ENCODE peak calls at places on chromosomes 5 and 9, in eight cellular contexts. One of them, this sample, is unnamed.

GRCh38 chr5:83848928-83849327 is 128.3 kb upstream of the HAPLN1 start:
- DNase-seq in NCI-H1092 treated with DMSO at 0.1 percent for 48 hours: no peak
- DNase-seq in HTR-8/SVneo: no peak
- DNase-seq in GM04503: no peak
- DNase-seq in choroid plexus epithelial cell: no peak
- DNase-seq in neural progenitor cell: no peak
- DNase-seq in stimulated activated CD4-positive, alpha-beta T cell treated with anti-CD3 and anti-CD28 coated beads, Interleukin-12 subunit alpha, Interleukin-12 subunit beta, amount 100 ng/mL, for 4 hours: no peak
- DNase-seq in thoracic aorta: no peak
- DNase-seq in this sample: no peak

GRCh38 chr5:173714551-173715428 is 98.3 kb upstream of the BOD1 start:
- DNase-seq in GM04503: peak; percentile 70
- DNase-seq in HTR-8/SVneo: peak; percentile 68
- DNase-seq in thoracic aorta: no peak
- DNase-seq in neural progenitor cell: no peak
- DNase-seq in NCI-H1092 treated with DMSO at 0.1 percent for 48 hours: no peak
- DNase-seq in stimulated activated CD4-positive, alpha-beta T cell treated with anti-CD3 and anti-CD28 coated beads, Interleukin-12 subunit alpha, Interleukin-12 subunit beta, amount 100 ng/mL, for 4 hours: no peak
- DNase-seq in choroid plexus epithelial cell: peak; percentile 75
- DNase-seq in this sample: no peak

GRCh38 chr5:20678814-20679298 is 690.9 kb upstream of the CDH18 start:
- DNase-seq in GM04503: peak; percentile 3
- DNase-seq in neural progenitor cell: no peak
- DNase-seq in choroid plexus epithelial cell: peak; percentile 95
- DNase-seq in HTR-8/SVneo: peak; percentile 17
- DNase-seq in stimulated activated CD4-positive, alpha-beta T cell treated with anti-CD3 and anti-CD28 coated beads, Interleukin-12 subunit alpha, Interleukin-12 subunit beta, amount 100 ng/mL, for 4 hours: no peak
- DNase-seq in thoracic aorta: no peak
- DNase-seq in NCI-H1092 treated with DMSO at 0.1 percent for 48 hours: no peak
- DNase-seq in this sample: no peak

GRCh38 chr5:16539169-16539666 is 73.6 kb upstream of the ZNF622 start:
- DNase-seq in stimulated activated CD4-positive, alpha-beta T cell treated with anti-CD3 and anti-CD28 coated beads, Interleukin-12 subunit alpha, Interleukin-12 subunit beta, amount 100 ng/mL, for 4 hours: no peak
- DNase-seq in thoracic aorta: peak; percentile 31
- DNase-seq in GM04503: peak; percentile 87
- DNase-seq in HTR-8/SVneo: peak; percentile 46
- DNase-seq in choroid plexus epithelial cell: peak; percentile 84
- DNase-seq in NCI-H1092 treated with DMSO at 0.1 percent for 48 hours: no peak
- DNase-seq in neural progenitor cell: no peak
- DNase-seq in this sample: no peak

GRCh38 chr5:61327761-61328753 is 4.0 kb upstream of the ZSWIM6 start:
- DNase-seq in neural progenitor cell: no peak
- DNase-seq in NCI-H1092 treated with DMSO at 0.1 percent for 48 hours: no peak
- DNase-seq in choroid plexus epithelial cell: peak; percentile 92
- DNase-seq in HTR-8/SVneo: no peak
- DNase-seq in thoracic aorta: no peak
- DNase-seq in stimulated activated CD4-positive, alpha-beta T cell treated with anti-CD3 and anti-CD28 coated beads, Interleukin-12 subunit alpha, Interleukin-12 subunit beta, amount 100 ng/mL, for 4 hours: no peak
- DNase-seq in GM04503: peak; percentile 62
- DNase-seq in this sample: no peak

GRCh38 chr5:156481741-156482140 is 154.8 kb downstream of the SGCD start:
- DNase-seq in stimulated activated CD4-positive, alpha-beta T cell treated with anti-CD3 and anti-CD28 coated beads, Interleukin-12 subunit alpha, Interleukin-12 subunit beta, amount 100 ng/mL, for 4 hours: no peak
- DNase-seq in neural progenitor cell: no peak
- DNase-seq in GM04503: no peak
- DNase-seq in thoracic aorta: no peak
- DNase-seq in NCI-H1092 treated with DMSO at 0.1 percent for 48 hours: no peak
- DNase-seq in HTR-8/SVneo: no peak
- DNase-seq in choroid plexus epithelial cell: no peak
- DNase-seq in this sample: no peak

GRCh38 chr9:4221936-4222335 is 77.9 kb downstream of the GLIS3 start:
- DNase-seq in neural progenitor cell: no peak
- DNase-seq in HTR-8/SVneo: no peak
- DNase-seq in stimulated activated CD4-positive, alpha-beta T cell treated with anti-CD3 and anti-CD28 coated beads, Interleukin-12 subunit alpha, Interleukin-12 subunit beta, amount 100 ng/mL, for 4 hours: no peak
- DNase-seq in thoracic aorta: no peak
- DNase-seq in choroid plexus epithelial cell: no peak
- DNase-seq in NCI-H1092 treated with DMSO at 0.1 percent for 48 hours: no peak
- DNase-seq in GM04503: no peak
- DNase-seq in this sample: no peak

GRCh38 chr5:90546216-90546837 is 12.3 kb upstream of the ADGRV1 start:
- DNase-seq in neural progenitor cell: no peak
- DNase-seq in HTR-8/SVneo: no peak
- DNase-seq in GM04503: no peak
- DNase-seq in NCI-H1092 treated with DMSO at 0.1 percent for 48 hours: no peak
- DNase-seq in choroid plexus epithelial cell: no peak
- DNase-seq in stimulated activated CD4-positive, alpha-beta T cell treated with anti-CD3 and anti-CD28 coated beads, Interleukin-12 subunit alpha, Interleukin-12 subunit beta, amount 100 ng/mL, for 4 hours: no peak
- DNase-seq in thoracic aorta: no peak
- DNase-seq in this sample: no peak

GRCh38 chr5:4893063-4893744 is 246.9 kb upstream of the ADAMTS16 start:
- DNase-seq in stimulated activated CD4-positive, alpha-beta T cell treated with anti-CD3 and anti-CD28 coated beads, Interleukin-12 subunit alpha, Interleukin-12 subunit beta, amount 100 ng/mL, for 4 hours: no peak
- DNase-seq in NCI-H1092 treated with DMSO at 0.1 percent for 48 hours: no peak
- DNase-seq in neural progenitor cell: no peak
- DNase-seq in HTR-8/SVneo: no peak
- DNase-seq in GM04503: no peak
- DNase-seq in choroid plexus epithelial cell: no peak
- DNase-seq in thoracic aorta: no peak
- DNase-seq in this sample: no peak

GRCh38 chr5:90940227-90940995 is 381.8 kb downstream of the ADGRV1 start:
- DNase-seq in choroid plexus epithelial cell: peak; percentile 82
- DNase-seq in thoracic aorta: no peak
- DNase-seq in neural progenitor cell: peak; percentile 74
- DNase-seq in HTR-8/SVneo: no peak
- DNase-seq in stimulated activated CD4-positive, alpha-beta T cell treated with anti-CD3 and anti-CD28 coated beads, Interleukin-12 subunit alpha, Interleukin-12 subunit beta, amount 100 ng/mL, for 4 hours: peak; percentile 1
- DNase-seq in GM04503: no peak
- DNase-seq in NCI-H1092 treated with DMSO at 0.1 percent for 48 hours: peak; percentile 42
- DNase-seq in this sample: no peak

GRCh38 chr5:54329731-54330709 is 19.6 kb upstream of the ARL15 start:
- DNase-seq in stimulated activated CD4-positive, alpha-beta T cell treated with anti-CD3 and anti-CD28 coated beads, Interleukin-12 subunit alpha, Interleukin-12 subunit beta, amount 100 ng/mL, for 4 hours: no peak
- DNase-seq in NCI-H1092 treated with DMSO at 0.1 percent for 48 hours: peak; percentile 19
- DNase-seq in GM04503: peak; percentile 91
- DNase-seq in choroid plexus epithelial cell: peak; percentile 92
- DNase-seq in thoracic aorta: no peak
- DNase-seq in HTR-8/SVneo: peak; percentile 84
- DNase-seq in neural progenitor cell: no peak
- DNase-seq in this sample: no peak

GRCh38 chr9:13688223-13688989 is 408.9 kb upstream of the MPDZ start:
- DNase-seq in HTR-8/SVneo: no peak
- DNase-seq in GM04503: no peak
- DNase-seq in stimulated activated CD4-positive, alpha-beta T cell treated with anti-CD3 and anti-CD28 coated beads, Interleukin-12 subunit alpha, Interleukin-12 subunit beta, amount 100 ng/mL, for 4 hours: no peak
- DNase-seq in thoracic aorta: no peak
- DNase-seq in NCI-H1092 treated with DMSO at 0.1 percent for 48 hours: no peak
- DNase-seq in neural progenitor cell: peak; percentile 74
- DNase-seq in choroid plexus epithelial cell: peak; percentile 71
- DNase-seq in this sample: no peak

GRCh38 chr5:9787813-9788600 is 157.9 kb upstream of the TAS2R1 start:
- DNase-seq in stimulated activated CD4-positive, alpha-beta T cell treated with anti-CD3 and anti-CD28 coated beads, Interleukin-12 subunit alpha, Interleukin-12 subunit beta, amount 100 ng/mL, for 4 hours: no peak
- DNase-seq in GM04503: no peak
- DNase-seq in HTR-8/SVneo: no peak
- DNase-seq in choroid plexus epithelial cell: peak; percentile 44
- DNase-seq in neural progenitor cell: peak; percentile 11
- DNase-seq in thoracic aorta: no peak
- DNase-seq in NCI-H1092 treated with DMSO at 0.1 percent for 48 hours: no peak
- DNase-seq in this sample: no peak

GRCh38 chr9:6942406-6942805 is 184.6 kb downstream of the KDM4C start:
- DNase-seq in NCI-H1092 treated with DMSO at 0.1 percent for 48 hours: no peak
- DNase-seq in GM04503: no peak
- DNase-seq in stimulated activated CD4-positive, alpha-beta T cell treated with anti-CD3 and anti-CD28 coated beads, Interleukin-12 subunit alpha, Interleukin-12 subunit beta, amount 100 ng/mL, for 4 hours: no peak
- DNase-seq in thoracic aorta: no peak
- DNase-seq in HTR-8/SVneo: no peak
- DNase-seq in choroid plexus epithelial cell: no peak
- DNase-seq in neural progenitor cell: no peak
- DNase-seq in this sample: no peak

GRCh38 chr9:99144966-99145365 is 40.1 kb downstream of the TGFBR1 start:
- DNase-seq in HTR-8/SVneo: no peak
- DNase-seq in neural progenitor cell: no peak
- DNase-seq in NCI-H1092 treated with DMSO at 0.1 percent for 48 hours: no peak
- DNase-seq in GM04503: no peak
- DNase-seq in choroid plexus epithelial cell: no peak
- DNase-seq in stimulated activated CD4-positive, alpha-beta T cell treated with anti-CD3 and anti-CD28 coated beads, Interleukin-12 subunit alpha, Interleukin-12 subunit beta, amount 100 ng/mL, for 4 hours: no peak
- DNase-seq in thoracic aorta: no peak
- DNase-seq in this sample: no peak

GRCh38 chr9:68704804-68705635 is at the start of gene PIP5K1B:
- DNase-seq in HTR-8/SVneo: no peak
- DNase-seq in thoracic aorta: no peak
- DNase-seq in NCI-H1092 treated with DMSO at 0.1 percent for 48 hours: peak; percentile 46
- DNase-seq in choroid plexus epithelial cell: peak; percentile 53
- DNase-seq in neural progenitor cell: peak; percentile 90
- DNase-seq in GM04503: no peak
- DNase-seq in stimulated activated CD4-positive, alpha-beta T cell treated with anti-CD3 and anti-CD28 coated beads, Interleukin-12 subunit alpha, Interleukin-12 subunit beta, amount 100 ng/mL, for 4 hours: peak; percentile 23
- DNase-seq in this sample: peak; percentile 93

GRCh38 chr5:173968154-173968553 is 20.8 kb upstream of the C5orf47 start:
- DNase-seq in NCI-H1092 treated with DMSO at 0.1 percent for 48 hours: no peak
- DNase-seq in GM04503: no peak
- DNase-seq in stimulated activated CD4-positive, alpha-beta T cell treated with anti-CD3 and anti-CD28 coated beads, Interleukin-12 subunit alpha, Interleukin-12 subunit beta, amount 100 ng/mL, for 4 hours: no peak
- DNase-seq in choroid plexus epithelial cell: no peak
- DNase-seq in thoracic aorta: no peak
- DNase-seq in neural progenitor cell: peak; percentile 85
- DNase-seq in HTR-8/SVneo: no peak
- DNase-seq in this sample: no peak

GRCh38 chr5:65104831-65105230 is 336.1 kb downstream of the CWC27 start:
- DNase-seq in thoracic aorta: no peak
- DNase-seq in HTR-8/SVneo: no peak
- DNase-seq in neural progenitor cell: no peak
- DNase-seq in NCI-H1092 treated with DMSO at 0.1 percent for 48 hours: no peak
- DNase-seq in stimulated activated CD4-positive, alpha-beta T cell treated with anti-CD3 and anti-CD28 coated beads, Interleukin-12 subunit alpha, Interleukin-12 subunit beta, amount 100 ng/mL, for 4 hours: no peak
- DNase-seq in GM04503: no peak
- DNase-seq in choroid plexus epithelial cell: no peak
- DNase-seq in this sample: no peak

GRCh38 chr5:4226565-4226964 is 630.9 kb downstream of the IRX1 start:
- DNase-seq in neural progenitor cell: no peak
- DNase-seq in NCI-H1092 treated with DMSO at 0.1 percent for 48 hours: no peak
- DNase-seq in choroid plexus epithelial cell: no peak
- DNase-seq in GM04503: no peak
- DNase-seq in stimulated activated CD4-positive, alpha-beta T cell treated with anti-CD3 and anti-CD28 coated beads, Interleukin-12 subunit alpha, Interleukin-12 subunit beta, amount 100 ng/mL, for 4 hours: no peak
- DNase-seq in HTR-8/SVneo: no peak
- DNase-seq in thoracic aorta: no peak
- DNase-seq in this sample: no peak

GRCh38 chr9:136793063-136793946 is 2.2 kb downstream of the TMEM141 start:
- DNase-seq in stimulated activated CD4-positive, alpha-beta T cell treated with anti-CD3 and anti-CD28 coated beads, Interleukin-12 subunit alpha, Interleukin-12 subunit beta, amount 100 ng/mL, for 4 hours: no peak
- DNase-seq in choroid plexus epithelial cell: no peak
- DNase-seq in thoracic aorta: no peak
- DNase-seq in HTR-8/SVneo: no peak
- DNase-seq in neural progenitor cell: no peak
- DNase-seq in GM04503: no peak
- DNase-seq in NCI-H1092 treated with DMSO at 0.1 percent for 48 hours: no peak
- DNase-seq in this sample: no peak

GRCh38 chr9:28946648-28947047 is 1373.4 kb upstream of the C9orf72 start:
- DNase-seq in HTR-8/SVneo: no peak
- DNase-seq in GM04503: no peak
- DNase-seq in choroid plexus epithelial cell: no peak
- DNase-seq in neural progenitor cell: no peak
- DNase-seq in stimulated activated CD4-positive, alpha-beta T cell treated with anti-CD3 and anti-CD28 coated beads, Interleukin-12 subunit alpha, Interleukin-12 subunit beta, amount 100 ng/mL, for 4 hours: no peak
- DNase-seq in NCI-H1092 treated with DMSO at 0.1 percent for 48 hours: no peak
- DNase-seq in thoracic aorta: no peak
- DNase-seq in this sample: no peak

GRCh38 chr5:77630246-77631165 is 8.0 kb downstream of the OTP start:
- DNase-seq in NCI-H1092 treated with DMSO at 0.1 percent for 48 hours: no peak
- DNase-seq in choroid plexus epithelial cell: no peak
- DNase-seq in thoracic aorta: no peak
- DNase-seq in stimulated activated CD4-positive, alpha-beta T cell treated with anti-CD3 and anti-CD28 coated beads, Interleukin-12 subunit alpha, Interleukin-12 subunit beta, amount 100 ng/mL, for 4 hours: peak; percentile 32
- DNase-seq in neural progenitor cell: peak; percentile 86
- DNase-seq in HTR-8/SVneo: peak; percentile 70
- DNase-seq in GM04503: no peak
- DNase-seq in this sample: peak; percentile 73

GRCh38 chr9:19464764-19465570 is 56.2 kb downstream of the ACER2 start:
- DNase-seq in HTR-8/SVneo: peak; percentile 54
- DNase-seq in neural progenitor cell: peak; percentile 84
- DNase-seq in stimulated activated CD4-positive, alpha-beta T cell treated with anti-CD3 and anti-CD28 coated beads, Interleukin-12 subunit alpha, Interleukin-12 subunit beta, amount 100 ng/mL, for 4 hours: peak; percentile 64
- DNase-seq in GM04503: no peak
- DNase-seq in NCI-H1092 treated with DMSO at 0.1 percent for 48 hours: peak; percentile 71
- DNase-seq in thoracic aorta: peak; percentile 33
- DNase-seq in choroid plexus epithelial cell: peak; percentile 86
- DNase-seq in this sample: peak; percentile 84

GRCh38 chr5:82447913-82448312 is 169.8 kb upstream of the RPS23 start:
- DNase-seq in thoracic aorta: no peak
- DNase-seq in choroid plexus epithelial cell: no peak
- DNase-seq in NCI-H1092 treated with DMSO at 0.1 percent for 48 hours: no peak
- DNase-seq in neural progenitor cell: no peak
- DNase-seq in GM04503: no peak
- DNase-seq in HTR-8/SVneo: no peak
- DNase-seq in stimulated activated CD4-positive, alpha-beta T cell treated with anti-CD3 and anti-CD28 coated beads, Interleukin-12 subunit alpha, Interleukin-12 subunit beta, amount 100 ng/mL, for 4 hours: no peak
- DNase-seq in this sample: no peak

GRCh38 chr5:155332618-155333017 is 319.1 kb downstream of the KIF4B start:
- DNase-seq in HTR-8/SVneo: no peak
- DNase-seq in NCI-H1092 treated with DMSO at 0.1 percent for 48 hours: no peak
- DNase-seq in thoracic aorta: no peak
- DNase-seq in GM04503: no peak
- DNase-seq in stimulated activated CD4-positive, alpha-beta T cell treated with anti-CD3 and anti-CD28 coated beads, Interleukin-12 subunit alpha, Interleukin-12 subunit beta, amount 100 ng/mL, for 4 hours: no peak
- DNase-seq in choroid plexus epithelial cell: no peak
- DNase-seq in neural progenitor cell: no peak
- DNase-seq in this sample: no peak

GRCh38 chr9:137295313-137296213 is 6.5 kb downstream of the NRARP start:
- DNase-seq in choroid plexus epithelial cell: peak; percentile 17
- DNase-seq in neural progenitor cell: peak; percentile 84
- DNase-seq in GM04503: no peak
- DNase-seq in thoracic aorta: no peak
- DNase-seq in NCI-H1092 treated with DMSO at 0.1 percent for 48 hours: no peak
- DNase-seq in HTR-8/SVneo: peak; percentile 67
- DNase-seq in stimulated activated CD4-positive, alpha-beta T cell treated with anti-CD3 and anti-CD28 coated beads, Interleukin-12 subunit alpha, Interleukin-12 subunit beta, amount 100 ng/mL, for 4 hours: peak; percentile 56
- DNase-seq in this sample: peak; percentile 70

GRCh38 chr5:72326298-72326649 is 6.1 kb downstream of the PTCD2 start:
- DNase-seq in HTR-8/SVneo: no peak
- DNase-seq in GM04503: no peak
- DNase-seq in stimulated activated CD4-positive, alpha-beta T cell treated with anti-CD3 and anti-CD28 coated beads, Interleukin-12 subunit alpha, Interleukin-12 subunit beta, amount 100 ng/mL, for 4 hours: no peak
- DNase-seq in choroid plexus epithelial cell: no peak
- DNase-seq in NCI-H1092 treated with DMSO at 0.1 percent for 48 hours: no peak
- DNase-seq in thoracic aorta: no peak
- DNase-seq in neural progenitor cell: no peak
- DNase-seq in this sample: no peak